ENCODE peak calls at places on chromosomes 7 and 10, in ten cellular contexts. Z is Peyer's patch, W is A549, A is spleen, P is uterus, B is NB4, N is IMR-90, I is transverse colon, D is H54, E is K562. Q is an unnamed sample.

GRCh38 chr10:92204238-92204637 is 86.6 kb downstream of the CPEB3 start:
- DNase-seq in A (no peak), W (no peak), E (no peak), P (no peak), B (no peak), D (no peak), I (no peak), Z (no peak), N (no peak), Q (no peak)

GRCh38 chr7:23713285-23714235 is 3.5 kb downstream of the STK31 start:
- DNase-seq in A (no peak), D (peak), Z (no peak), B (no peak), P (no peak), N (peak), E (no peak), W (no peak), I (no peak), Q (no peak)

GRCh38 chr7:80722596-80723141 is 84.2 kb downstream of the CD36 start:
- DNase-seq in D (peak), P (peak), A (no peak), B (no peak), N (peak), W (peak), E (no peak), Z (peak), I (peak), Q (peak)

GRCh38 chr7:23349484-23350157 is 50.5 kb downstream of the MALSU1 start:
- DNase-seq in D (peak), W (no peak), B (no peak), Z (no peak), P (no peak), E (no peak), A (no peak), I (no peak), N (peak), Q (no peak)

GRCh38 chr7:80681272-80681885 is 42.9 kb downstream of the CD36 start:
- DNase-seq in A (no peak), I (no peak), W (peak), D (no peak), N (peak), B (peak), Z (no peak), P (no peak), E (no peak), Q (no peak)

GRCh38 chr10:25999295-25999981 is 65.4 kb downstream of the MYO3A start:
- DNase-seq in D (no peak), A (no peak), Z (no peak), N (no peak), E (no peak), B (no peak), P (no peak), I (no peak), W (no peak), Q (no peak)

GRCh38 chr7:95199779-95200558 is 124.4 kb downstream of the PON1 start:
- DNase-seq in W (peak), Z (no peak), B (peak), A (no peak), E (no peak), N (peak), D (peak), I (peak), P (peak), Q (peak)

GRCh38 chr7:120733143-120733542 is 124.8 kb downstream of the TSPAN12 start:
- DNase-seq in N (peak), D (peak), A (no peak), I (no peak), B (no peak), P (no peak), E (no peak), W (peak), Z (no peak), Q (no peak)

GRCh38 chr10:88113232-88113631 is 249.8 kb downstream of the PTEN start:
- DNase-seq in I (no peak), A (peak), P (no peak), N (no peak), D (no peak), Z (peak), B (peak), E (no peak), W (no peak), Q (no peak)

GRCh38 chr10:84333864-84334451 is 5.6 kb downstream of the CCSER2 start:
- DNase-seq in W (no peak), P (no peak), Z (peak), D (peak), I (no peak), A (no peak), N (peak), E (peak), B (peak), Q (no peak)

GRCh38 chr10:21524526-21525366 is 736 bp downstream of the SKIDA1 start:
- DNase-seq in D (no peak), W (no peak), A (no peak), Z (no peak), N (peak), P (no peak), E (no peak), I (no peak), B (peak), Q (no peak)

GRCh38 chr7:80428161-80429054 is 83.5 kb downstream of the GNAT3 start:
- DNase-seq in A (no peak), E (no peak), I (no peak), W (peak), N (peak), B (peak), P (no peak), D (peak), Z (peak), Q (no peak)

GRCh38 chr10:59865101-59865500 is 41.3 kb downstream of the CCDC6 start:
- DNase-seq in B (peak), N (peak), P (peak), E (peak), Z (peak), I (peak), D (no peak), W (peak), A (no peak), Q (peak)

GRCh38 chr7:48269066-48269465 is 97.8 kb downstream of the ABCA13 start:
- DNase-seq in N (peak), E (no peak), Z (no peak), D (no peak), B (no peak), I (no peak), P (no peak), A (no peak), W (no peak), Q (no peak)

GRCh38 chr7:44486693-44487092 is 3.8 kb downstream of the NUDCD3 start:
- DNase-seq in P (no peak), W (no peak), D (no peak), E (no peak), A (no peak), N (peak), Z (no peak), I (no peak), B (peak), Q (no peak)

GRCh38 chr10:110523736-110524135 is 26.0 kb downstream of the DUSP5 start:
- DNase-seq in Z (no peak), A (no peak), W (no peak), P (no peak), E (no peak), D (no peak), B (no peak), N (no peak), I (no peak), Q (no peak)

GRCh38 chr10:3467052-3467906 is 294.7 kb upstream of the PITRM1 start:
- DNase-seq in A (peak), B (peak), N (peak), D (peak), Z (peak), W (peak), I (peak), P (peak), E (no peak), Q (peak)

GRCh38 chr10:30359373-30360206 is 10.5 kb upstream of the MTPAP start:
- DNase-seq in E (peak), N (peak), I (peak), Z (peak), W (peak), D (peak), B (peak), A (peak), P (no peak), Q (no peak)

GRCh38 chr10:79125092-79125491 is 56.3 kb downstream of the ZMIZ1 start:
- DNase-seq in Z (no peak), E (no peak), B (no peak), N (no peak), A (no peak), W (no peak), P (no peak), D (no peak), I (no peak), Q (no peak)

GRCh38 chr7:75762350-75762917 is 9.6 kb downstream of the CCL26 start:
- DNase-seq in A (no peak), D (peak), I (no peak), Z (no peak), E (peak), B (peak), W (peak), P (no peak), N (peak), Q (no peak)

GRCh38 chr10:70412356-70412755 is 8.4 kb downstream of the EIF4EBP2 start:
- DNase-seq in I (no peak), D (no peak), N (no peak), Z (no peak), B (no peak), E (no peak), P (no peak), A (no peak), W (no peak), Q (no peak)

GRCh38 chr7:55157347-55158105 is 138.7 kb downstream of the EGFR start:
- DNase-seq in D (no peak), W (no peak), E (no peak), N (no peak), B (no peak), I (no peak), A (peak), Z (no peak), P (no peak), Q (no peak)

GRCh38 chr10:102595914-102596313 is 48.4 kb upstream of the TRIM8 start:
- DNase-seq in D (no peak), N (no peak), P (no peak), B (no peak), A (no peak), E (no peak), W (no peak), I (no peak), Z (no peak), Q (no peak)

GRCh38 chr10:102593074-102593803 is 51.0 kb upstream of the TRIM8 start:
- DNase-seq in D (peak), B (peak), W (no peak), N (peak), E (no peak), I (no peak), A (no peak), P (no peak), Z (no peak), Q (no peak)

GRCh38 chr10:102596506-102596971 is 47.7 kb upstream of the TRIM8 start:
- DNase-seq in W (peak), N (peak), P (peak), E (peak), A (no peak), D (peak), I (peak), Z (peak), B (peak), Q (no peak)

GRCh38 chr10:102595293-102595692 is 49.0 kb upstream of the TRIM8 start:
- DNase-seq in P (no peak), Z (no peak), I (no peak), W (no peak), E (no peak), D (no peak), A (no peak), N (no peak), B (no peak), Q (no peak)

DNA sequence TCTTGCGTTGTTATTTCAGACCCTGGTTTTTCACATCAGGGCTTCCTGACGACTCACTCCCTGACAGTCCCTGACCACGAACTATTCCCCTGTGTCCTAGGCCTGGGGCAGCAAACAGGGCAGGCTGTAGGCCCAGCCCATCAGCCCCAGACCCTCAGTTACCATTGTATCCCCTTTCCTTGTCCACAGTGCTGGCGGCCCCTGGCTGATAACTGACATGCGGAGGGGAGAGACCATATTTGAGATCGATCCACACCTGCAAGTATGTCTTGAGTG is 50.5 kb upstream of the TRIM8 start:
- DNase-seq in Z (no peak), I (no peak), A (no peak), P (no peak), B (peak), W (no peak), D (no peak), N (no peak), E (no peak), Q (no peak)
- TF ChIP-seq POLR2A in Z (no peak), I (no peak), A (no peak), P (no peak), B (no peak), W (no peak), D (no peak), N (no peak), E (no peak), Q (no peak)

DNA sequence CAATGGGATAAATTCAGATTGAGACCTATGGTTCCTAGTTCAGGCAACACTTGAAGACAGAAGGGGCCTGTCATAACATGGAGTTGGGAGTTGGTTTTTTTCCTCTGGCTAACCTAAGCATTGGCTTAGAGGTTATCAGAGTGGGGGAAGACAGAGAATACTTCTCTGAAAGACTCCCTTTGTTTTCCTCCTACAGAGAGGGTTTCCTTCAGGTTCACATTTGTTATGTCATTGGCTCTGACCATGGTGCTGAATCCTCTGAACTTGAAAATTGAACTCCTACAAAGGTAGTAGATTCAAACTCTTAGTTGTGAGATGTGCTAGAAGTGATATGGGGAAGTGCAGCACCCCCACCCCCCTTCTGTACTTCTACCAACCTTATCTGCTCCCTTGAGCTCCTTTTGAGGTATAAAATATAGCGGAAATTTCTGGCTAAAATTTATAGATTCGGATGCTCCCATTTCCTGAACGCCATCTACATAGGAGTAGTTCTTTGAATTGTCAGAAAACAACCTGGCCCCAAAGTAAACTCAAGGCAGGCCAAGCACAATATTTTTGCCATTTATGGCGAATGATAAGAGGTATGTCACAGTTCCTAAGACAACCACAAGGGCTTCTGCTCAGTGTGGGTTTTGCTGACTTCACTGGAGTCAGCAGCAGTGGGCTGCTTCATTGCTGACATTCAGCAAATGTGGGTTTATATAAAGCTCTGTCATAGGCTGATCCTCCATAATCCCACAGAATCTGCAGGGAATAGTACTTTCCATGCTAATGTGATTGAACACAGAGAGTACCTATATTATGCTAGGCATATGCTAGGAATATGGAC is 131.6 kb upstream of the KLF14 start:
- DNase-seq in A (no peak), B (peak), D (no peak), E (no peak), I (no peak), W (no peak), Z (no peak), P (no peak), N (peak), Q (no peak)
- TF ChIP-seq POLR2A in A (no peak), B (no peak), D (no peak), E (no peak), I (no peak), W (no peak), Z (no peak), P (no peak), N (no peak), Q (no peak)

GRCh38 chr7:4549681-4550080 is 132.4 kb upstream of the FOXK1 start:
- DNase-seq in A (no peak), Z (no peak), D (no peak), P (no peak), E (no peak), W (no peak), B (no peak), I (no peak), N (no peak), Q (no peak)
- TF ChIP-seq POLR2A in A (no peak), Z (no peak), D (no peak), P (no peak), E (no peak), W (no peak), B (no peak), I (no peak), N (no peak), Q (no peak)

DNA sequence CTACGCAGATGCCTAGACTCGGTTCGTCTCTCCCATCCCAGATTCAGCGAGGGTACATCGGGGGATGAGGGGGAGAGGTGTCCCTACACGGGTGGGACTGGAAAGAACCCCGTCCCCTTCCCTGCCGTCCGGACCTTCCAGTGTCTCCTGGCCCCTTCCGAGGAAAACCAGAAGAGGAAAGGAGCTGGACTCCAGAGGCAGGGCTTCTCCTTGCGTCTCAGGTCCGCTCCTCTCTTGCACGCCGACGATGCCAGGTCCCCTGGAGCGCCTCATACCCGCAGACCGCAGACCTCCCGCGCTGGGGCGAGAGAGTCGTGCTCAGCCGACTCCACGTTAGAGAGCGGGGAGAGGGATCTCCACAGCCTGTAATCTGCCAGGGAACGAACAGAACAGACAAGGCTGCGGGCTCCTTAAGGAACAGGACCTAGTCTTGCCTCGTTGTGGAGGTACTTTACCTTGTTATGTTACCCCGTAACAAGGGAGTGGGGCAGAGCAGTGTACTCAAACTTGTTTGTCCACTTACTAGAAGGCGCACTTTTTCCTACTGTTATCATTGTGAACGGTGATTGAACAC is 397 bp upstream of the IMPDH1 start:
- DNase-seq in Z (no peak), D (peak), A (peak), B (peak), P (no peak), I (peak), N (peak), W (peak), E (peak), Q (no peak)
- TF ChIP-seq POLR2A in Z (no peak), D (no peak), A (no peak), B (no peak), P (peak), I (no peak), N (no peak), W (no peak), E (no peak), Q (no peak)

DNA sequence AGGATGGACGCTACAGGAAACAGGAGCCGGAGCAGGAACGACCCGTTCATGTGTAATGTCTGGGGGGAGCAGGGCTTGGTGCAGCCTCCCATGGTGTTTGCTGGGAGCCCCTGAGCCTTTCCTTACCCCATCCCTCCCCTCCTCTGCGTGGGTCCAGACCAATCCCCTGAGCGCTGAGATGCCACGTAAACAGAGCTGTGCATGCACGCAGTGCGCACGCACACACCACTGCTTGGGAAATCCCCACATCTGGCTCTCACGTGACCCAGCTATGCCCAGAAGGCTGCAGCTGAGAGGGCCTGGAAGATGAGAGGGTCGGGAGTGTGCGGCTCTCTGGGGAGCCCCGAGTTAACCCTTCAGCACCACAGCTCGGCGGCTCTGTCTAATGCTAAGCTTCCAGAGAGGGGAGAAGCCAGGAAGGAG is 177.3 kb downstream of the SH3PXD2A start:
- DNase-seq in B (peak), P (peak), Z (peak), I (peak), N (peak), W (no peak), D (no peak), A (peak), E (no peak), Q (no peak)
- TF ChIP-seq POLR2A in B (no peak), P (peak), Z (no peak), I (peak), N (peak), W (no peak), D (no peak), A (no peak), E (no peak), Q (no peak)

GRCh38 chr7:33903770-33904679 is 1.3 kb upstream of the BMPER start:
- DNase-seq in Z (peak), I (peak), W (peak), D (peak), P (peak), A (peak), B (no peak), N (peak), E (no peak), Q (no peak)
- TF ChIP-seq POLR2A in Z (no peak), I (no peak), W (peak), D (no peak), P (no peak), A (no peak), B (no peak), N (peak), E (no peak), Q (no peak)

GRCh38 chr10:130360826-130361311 is 224.7 kb downstream of the GLRX3 start:
- DNase-seq in N (no peak), E (no peak), D (no peak), P (no peak), I (no peak), W (no peak), A (no peak), Z (no peak), B (no peak), Q (no peak)

GRCh38 chr10:130361351-130362105 is 225.3 kb downstream of the GLRX3 start:
- DNase-seq in B (no peak), I (no peak), N (no peak), E (no peak), D (no peak), Z (no peak), W (no peak), A (no peak), P (no peak), Q (no peak)

GRCh38 chr10:130363051-130363450 is 226.9 kb downstream of the GLRX3 start:
- DNase-seq in W (no peak), E (no peak), N (no peak), B (no peak), A (no peak), I (no peak), Z (no peak), P (no peak), D (no peak), Q (no peak)

GRCh38 chr10:130363899-130364298 is 227.7 kb downstream of the GLRX3 start:
- DNase-seq in N (no peak), D (no peak), Z (no peak), P (no peak), W (no peak), E (no peak), I (no peak), A (no peak), B (no peak), Q (no peak)

GRCh38 chr10:130362308-130362761 is 226.1 kb downstream of the GLRX3 start:
- DNase-seq in I (no peak), W (no peak), D (no peak), A (no peak), E (no peak), B (no peak), Z (no peak), P (no peak), N (no peak), Q (no peak)
- TF ChIP-seq POLR2A in I (no peak), W (no peak), D (no peak), A (no peak), E (no peak), B (no peak), Z (no peak), P (no peak), N (no peak), Q (no peak)

GRCh38 chr10:55283041-55283440 is 482.0 kb upstream of the PCDH15 start:
- DNase-seq in A (no peak), Z (no peak), P (no peak), E (no peak), N (no peak), W (no peak), I (no peak), D (no peak), B (no peak), Q (no peak)

DNA sequence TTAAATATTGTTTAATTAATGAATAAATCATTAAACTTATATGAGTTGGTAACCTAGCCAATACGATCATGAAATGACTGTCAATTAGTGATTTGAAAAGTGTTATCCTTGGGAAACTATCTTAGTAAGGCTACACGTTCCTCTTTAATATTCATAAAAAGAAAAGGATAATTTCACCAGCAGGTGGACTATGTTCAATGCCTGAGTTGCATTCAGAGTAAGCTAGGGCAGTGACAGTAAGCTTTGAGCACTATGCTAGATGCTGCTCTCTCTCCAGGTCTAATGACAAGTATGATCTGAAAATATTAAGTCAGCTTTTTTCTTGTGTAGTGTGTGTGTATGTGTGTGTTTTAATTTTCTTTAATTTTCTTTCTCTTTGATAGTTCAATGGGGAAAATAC is 486.3 kb upstream of the PCDH15 start:
- DNase-seq in N (no peak), I (no peak), E (no peak), W (no peak), D (no peak), A (no peak), P (no peak), Z (no peak), B (peak), Q (no peak)
- TF ChIP-seq POLR2A in N (no peak), I (no peak), E (no peak), W (no peak), D (no peak), A (no peak), P (no peak), Z (no peak), B (no peak), Q (no peak)

Q was measured in breast epithelium.